ENCODE peak calls at places on chromosomes 11 and 22, in seven cellular contexts. One of them, this sample, is unnamed.

GRCh38 chr11:71447791-71448256 is 369 bp downstream of the DHCR7 start:
- DNase-seq in AG04450: no peak
- DNase-seq in colonic mucosa: peak; percentile 34
- DNase-seq in coronary artery: peak; percentile 80
- DNase-seq in fibroblast of pulmonary artery: no peak
- DNase-seq in tibial artery: no peak
- DNase-seq in B cell: peak; percentile 72
- DNase-seq in this sample: peak; percentile 65

GRCh38 chr11:122391049-122391448 is 264.5 kb upstream of the UBASH3B start:
- DNase-seq in B cell: no peak
- DNase-seq in coronary artery: no peak
- DNase-seq in AG04450: no peak
- DNase-seq in colonic mucosa: no peak
- DNase-seq in fibroblast of pulmonary artery: no peak
- DNase-seq in tibial artery: no peak
- DNase-seq in this sample: no peak

GRCh38 chr11:29317669-29318068 is 699.2 kb downstream of the KCNA4 start:
- DNase-seq in tibial artery: no peak
- DNase-seq in AG04450: no peak
- DNase-seq in colonic mucosa: no peak
- DNase-seq in coronary artery: no peak
- DNase-seq in B cell: no peak
- DNase-seq in fibroblast of pulmonary artery: no peak
- DNase-seq in this sample: no peak

GRCh38 chr11:114295676-114296081 is 520 bp upstream of the NNMT start:
- DNase-seq in fibroblast of pulmonary artery: no peak
- DNase-seq in B cell: no peak
- DNase-seq in AG04450: no peak
- DNase-seq in colonic mucosa: no peak
- DNase-seq in tibial artery: no peak
- DNase-seq in coronary artery: peak; percentile 74
- DNase-seq in this sample: no peak

GRCh38 chr11:110286298-110287040 is 9.9 kb downstream of the RDX start:
- DNase-seq in coronary artery: no peak
- DNase-seq in tibial artery: no peak
- DNase-seq in AG04450: no peak
- DNase-seq in colonic mucosa: no peak
- DNase-seq in B cell: no peak
- DNase-seq in fibroblast of pulmonary artery: no peak
- DNase-seq in this sample: no peak

GRCh38 chr11:104146421-104146820 is 17.5 kb downstream of the PDGFD start:
- DNase-seq in colonic mucosa: no peak
- DNase-seq in fibroblast of pulmonary artery: no peak
- DNase-seq in AG04450: no peak
- DNase-seq in tibial artery: no peak
- DNase-seq in B cell: no peak
- DNase-seq in coronary artery: no peak
- DNase-seq in this sample: no peak

GRCh38 chr22:32822188-32822877 is 20.8 kb downstream of the TIMP3 start:
- DNase-seq in AG04450: no peak
- DNase-seq in B cell: no peak
- DNase-seq in fibroblast of pulmonary artery: no peak
- DNase-seq in colonic mucosa: no peak
- DNase-seq in tibial artery: peak; percentile 31
- DNase-seq in coronary artery: no peak
- DNase-seq in this sample: no peak

GRCh38 chr11:115548878-115549528 is 44.8 kb upstream of the CADM1 start:
- DNase-seq in tibial artery: no peak
- DNase-seq in fibroblast of pulmonary artery: no peak
- DNase-seq in colonic mucosa: peak; percentile 30
- DNase-seq in B cell: no peak
- DNase-seq in coronary artery: no peak
- DNase-seq in AG04450: no peak
- DNase-seq in this sample: no peak

GRCh38 chr11:113283881-113284280 is 30.5 kb upstream of the TTC12 start:
- DNase-seq in coronary artery: no peak
- DNase-seq in fibroblast of pulmonary artery: no peak
- DNase-seq in tibial artery: no peak
- DNase-seq in colonic mucosa: no peak
- DNase-seq in B cell: no peak
- DNase-seq in AG04450: no peak
- DNase-seq in this sample: no peak

GRCh38 chr11:109892321-109892794 is 200.8 kb upstream of the ZC3H12C start:
- DNase-seq in AG04450: no peak
- DNase-seq in colonic mucosa: no peak
- DNase-seq in B cell: no peak
- DNase-seq in tibial artery: no peak
- DNase-seq in fibroblast of pulmonary artery: no peak
- DNase-seq in coronary artery: no peak
- DNase-seq in this sample: no peak

GRCh38 chr11:3894128-3894731 is 38.8 kb downstream of the STIM1 start:
- DNase-seq in AG04450: no peak
- DNase-seq in tibial artery: no peak
- DNase-seq in coronary artery: no peak
- DNase-seq in fibroblast of pulmonary artery: peak; percentile 18
- DNase-seq in B cell: peak; percentile 81
- DNase-seq in colonic mucosa: no peak
- DNase-seq in this sample: peak; percentile 84

GRCh38 chr22:48350456-48350855 is 1477.2 kb downstream of the BRD1 start:
- DNase-seq in AG04450: no peak
- DNase-seq in B cell: no peak
- DNase-seq in tibial artery: no peak
- DNase-seq in fibroblast of pulmonary artery: no peak
- DNase-seq in colonic mucosa: no peak
- DNase-seq in coronary artery: no peak
- DNase-seq in this sample: no peak

GRCh38 chr11:85685820-85686459 is at the start of gene CCDC89:
- DNase-seq in fibroblast of pulmonary artery: peak; percentile 98
- DNase-seq in colonic mucosa: peak; percentile 59
- DNase-seq in coronary artery: peak; percentile 91
- DNase-seq in AG04450: peak; percentile 97
- DNase-seq in B cell: no peak
- DNase-seq in tibial artery: peak; percentile 91
- DNase-seq in this sample: no peak

GRCh38 chr11:116413861-116414260 is 358.9 kb downstream of the BUD13 start:
- DNase-seq in colonic mucosa: no peak
- DNase-seq in fibroblast of pulmonary artery: no peak
- DNase-seq in B cell: no peak
- DNase-seq in tibial artery: no peak
- DNase-seq in coronary artery: no peak
- DNase-seq in AG04450: no peak
- DNase-seq in this sample: no peak

GRCh38 chr11:118051136-118051610 is 25.7 kb upstream of the TMPRSS4 start:
- DNase-seq in fibroblast of pulmonary artery: no peak
- DNase-seq in B cell: no peak
- DNase-seq in tibial artery: peak; percentile 41
- DNase-seq in AG04450: no peak
- DNase-seq in colonic mucosa: no peak
- DNase-seq in coronary artery: peak; percentile 55
- DNase-seq in this sample: no peak

GRCh38 chr11:28619870-28620540 is 511.8 kb downstream of the METTL15 start:
- DNase-seq in colonic mucosa: no peak
- DNase-seq in tibial artery: no peak
- DNase-seq in B cell: no peak
- DNase-seq in AG04450: no peak
- DNase-seq in coronary artery: no peak
- DNase-seq in fibroblast of pulmonary artery: peak; percentile 33
- DNase-seq in this sample: no peak

GRCh38 chr22:32539631-32540449 is 65.2 kb downstream of the FBXO7 start:
- DNase-seq in colonic mucosa: peak; percentile 44
- DNase-seq in fibroblast of pulmonary artery: no peak
- DNase-seq in B cell: no peak
- DNase-seq in tibial artery: no peak
- DNase-seq in coronary artery: no peak
- DNase-seq in AG04450: no peak
- DNase-seq in this sample: no peak

DNA sequence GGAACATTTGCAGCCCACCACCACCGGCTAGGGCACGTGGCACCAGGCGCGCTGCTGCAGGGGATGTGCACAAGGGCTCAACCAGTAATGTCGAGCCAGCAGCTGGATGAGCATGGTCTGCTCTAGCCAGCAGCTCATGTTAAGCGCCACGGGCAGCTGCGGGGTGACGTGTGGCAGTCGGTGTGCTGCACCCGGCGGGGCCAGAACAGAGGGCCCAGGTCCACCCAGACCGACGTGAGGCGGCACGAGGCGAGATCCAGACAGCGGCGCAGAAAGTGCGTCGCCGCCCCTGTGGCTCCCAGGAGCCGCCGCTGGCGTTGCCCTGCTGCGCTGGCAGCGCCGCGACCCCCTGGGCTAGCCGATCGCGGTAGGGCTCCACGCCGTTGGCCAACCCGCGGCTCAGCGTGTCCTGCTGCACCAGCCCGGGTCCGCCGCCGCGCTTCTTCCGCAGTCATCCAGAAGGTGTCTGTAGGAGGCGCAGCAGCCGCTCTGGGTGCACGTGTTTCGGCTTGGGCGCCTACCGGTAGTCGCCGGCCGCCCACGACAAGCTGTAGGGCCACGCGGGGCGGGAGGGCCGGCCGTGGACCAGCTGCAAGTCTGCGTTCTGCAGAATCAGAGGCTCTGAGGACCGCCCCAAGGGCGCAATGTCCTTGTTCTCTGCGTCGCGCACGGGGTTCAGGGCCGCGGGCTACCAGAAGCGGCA is 4.6 kb upstream of the GALR3 start:
- DNase-seq in tibial artery: no peak
- DNase-seq in B cell: peak; percentile 88
- DNase-seq in AG04450: no peak
- DNase-seq in coronary artery: no peak
- DNase-seq in fibroblast of pulmonary artery: peak; percentile 52
- DNase-seq in colonic mucosa: peak; percentile 71
- DNase-seq in this sample: peak; percentile 89
- TF ChIP-seq CTCF in tibial artery: peak; percentile 21
- TF ChIP-seq CTCF in B cell: peak; percentile 57
- TF ChIP-seq CTCF in AG04450: peak; percentile 41
- TF ChIP-seq CTCF in coronary artery: no peak
- TF ChIP-seq CTCF in fibroblast of pulmonary artery: peak; percentile 33
- TF ChIP-seq CTCF in colonic mucosa: peak; percentile 23
- TF ChIP-seq CTCF in this sample: peak; percentile 33

DNA sequence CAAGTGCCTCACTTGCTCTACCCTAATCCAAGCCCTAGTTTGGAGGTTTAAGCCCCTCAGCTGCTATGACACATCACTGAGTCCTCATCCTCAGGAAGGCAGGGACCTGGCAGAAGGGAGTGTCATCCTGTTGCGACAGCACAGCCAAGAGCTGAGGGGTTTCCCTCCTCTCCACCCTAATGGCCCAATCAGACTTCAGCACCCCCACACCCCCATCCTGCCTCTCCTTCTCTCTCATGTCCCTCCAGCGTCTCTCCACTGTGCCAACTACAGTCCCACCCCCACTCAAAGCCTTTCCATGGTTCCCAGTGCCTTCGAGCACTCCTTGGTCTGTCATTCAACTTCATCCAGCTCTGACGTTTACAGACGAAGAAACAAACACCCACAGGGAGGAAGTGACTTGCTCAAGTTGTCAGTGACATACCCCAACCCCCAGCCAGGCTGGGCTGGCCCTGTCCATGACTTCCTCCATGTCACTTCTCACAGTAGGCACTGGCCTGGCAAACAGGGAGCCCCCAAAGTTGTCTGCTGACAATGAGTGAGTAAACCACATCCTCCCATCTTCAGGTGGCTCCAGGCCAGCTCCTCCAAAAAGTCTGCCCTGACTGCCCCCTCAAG is 15.6 kb downstream of the ARAP1 start:
- DNase-seq in tibial artery: no peak
- DNase-seq in coronary artery: no peak
- DNase-seq in B cell: peak; percentile 71
- DNase-seq in fibroblast of pulmonary artery: peak; percentile 66
- DNase-seq in AG04450: no peak
- DNase-seq in colonic mucosa: no peak
- DNase-seq in this sample: peak; percentile 53
- TF ChIP-seq CTCF in tibial artery: no peak
- TF ChIP-seq CTCF in coronary artery: no peak
- TF ChIP-seq CTCF in B cell: no peak
- TF ChIP-seq CTCF in fibroblast of pulmonary artery: no peak
- TF ChIP-seq CTCF in AG04450: no peak
- TF ChIP-seq CTCF in colonic mucosa: no peak
- TF ChIP-seq CTCF in this sample: no peak

DNA sequence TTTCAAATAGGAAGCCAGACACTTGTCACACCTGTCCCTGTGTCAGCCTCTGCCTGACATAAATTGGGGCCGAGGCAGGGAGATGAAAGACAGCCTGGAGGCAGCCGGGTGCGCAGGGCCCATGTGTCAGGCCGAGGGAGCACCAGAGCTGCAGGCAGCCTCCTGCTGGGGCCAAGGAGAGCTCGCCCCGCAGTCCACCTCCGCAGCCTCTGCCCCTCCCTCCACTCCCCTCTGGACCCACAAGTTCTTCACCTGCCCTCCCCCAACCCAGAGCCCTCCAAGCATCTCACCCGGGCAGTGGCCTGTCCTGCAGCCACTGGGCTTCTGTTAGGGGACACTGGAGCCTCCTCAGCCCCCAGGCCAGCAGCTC is 8.8 kb downstream of the RTN4R start:
- DNase-seq in AG04450: no peak
- DNase-seq in B cell: no peak
- DNase-seq in coronary artery: no peak
- DNase-seq in colonic mucosa: no peak
- DNase-seq in tibial artery: no peak
- DNase-seq in fibroblast of pulmonary artery: no peak
- DNase-seq in this sample: no peak
- TF ChIP-seq CTCF in AG04450: no peak
- TF ChIP-seq CTCF in B cell: no peak
- TF ChIP-seq CTCF in coronary artery: no peak
- TF ChIP-seq CTCF in colonic mucosa: no peak
- TF ChIP-seq CTCF in tibial artery: no peak
- TF ChIP-seq CTCF in fibroblast of pulmonary artery: no peak
- TF ChIP-seq CTCF in this sample: no peak

DNA sequence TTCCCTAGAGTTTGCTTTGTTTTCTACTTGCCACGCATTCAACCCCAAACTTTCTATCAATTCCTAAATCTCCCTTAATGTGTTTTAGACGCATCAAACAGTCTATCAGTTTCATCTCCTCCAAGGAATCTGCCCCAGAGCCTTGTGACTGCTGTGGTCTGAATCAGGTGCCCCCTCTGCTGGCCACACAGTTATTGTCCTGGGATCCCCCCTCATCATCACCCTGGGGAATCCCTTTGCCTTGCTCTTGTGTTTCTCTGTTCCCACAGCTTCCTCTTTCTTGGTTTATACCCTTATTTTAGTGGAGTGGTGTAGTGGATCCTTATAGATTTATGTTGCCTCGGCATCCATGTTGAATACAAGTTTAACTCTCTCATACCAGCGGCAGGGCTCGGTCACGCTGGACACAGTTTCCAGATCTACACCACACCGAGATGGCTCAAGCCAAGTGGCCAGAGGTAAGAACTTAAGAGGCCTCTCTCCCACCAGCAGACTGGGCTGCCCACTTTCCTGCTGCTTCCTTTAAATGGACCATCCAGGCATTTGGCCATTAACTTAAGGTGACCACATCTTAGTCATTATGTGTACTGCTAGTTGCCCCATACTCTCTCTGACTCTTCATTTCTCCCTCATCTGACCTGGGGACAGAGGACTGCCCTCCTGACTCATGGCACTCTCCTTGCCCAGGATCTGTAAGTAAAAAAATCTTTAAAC is 8.2 kb downstream of the UPB1 start:
- DNase-seq in tibial artery: no peak
- DNase-seq in colonic mucosa: peak; percentile 52
- DNase-seq in fibroblast of pulmonary artery: peak; percentile 69
- DNase-seq in AG04450: no peak
- DNase-seq in coronary artery: no peak
- DNase-seq in B cell: peak; percentile 84
- DNase-seq in this sample: peak; percentile 89
- TF ChIP-seq CTCF in tibial artery: peak; percentile 56
- TF ChIP-seq CTCF in colonic mucosa: peak; percentile 40
- TF ChIP-seq CTCF in fibroblast of pulmonary artery: peak; percentile 82
- TF ChIP-seq CTCF in AG04450: peak; percentile 82
- TF ChIP-seq CTCF in coronary artery: peak; percentile 54
- TF ChIP-seq CTCF in B cell: peak; percentile 75
- TF ChIP-seq CTCF in this sample: peak; percentile 66